ENCODE peak calls at places on chromosomes 11 and 22, in eight cellular contexts. K, X, C, O, J, M, R and V are unnamed samples.

GRCh38 chr11:10117709-10118341 is 176.2 kb downstream of the SBF2 start:
- DNase-seq in R (peak), K (no peak), X (no peak), J (no peak), M (peak), O (no peak), C (peak), V (peak)

GRCh38 chr11:118931576-118931975 is 5.8 kb upstream of the BCL9L start:
- DNase-seq in X (no peak), M (no peak), R (no peak), K (no peak), J (no peak), C (no peak), O (no peak), V (no peak)

GRCh38 chr11:12754582-12755250 is 80.5 kb downstream of the TEAD1 start:
- DNase-seq in O (no peak), K (no peak), R (peak), C (no peak), J (peak), X (no peak), M (no peak), V (no peak)

GRCh38 chr11:31780078-31780971 is 30.8 kb downstream of the PAX6 start:
- DNase-seq in O (no peak), K (no peak), C (no peak), R (no peak), M (no peak), X (no peak), J (no peak), V (no peak)

GRCh38 chr11:130679247-130679646 is 230.8 kb downstream of the ADAMTS15 start:
- DNase-seq in J (no peak), K (no peak), C (no peak), R (no peak), O (no peak), M (no peak), X (no peak), V (no peak)

GRCh38 chr22:28237092-28237491 is 318.0 kb upstream of the PITPNB start:
- DNase-seq in K (no peak), J (no peak), C (peak), X (no peak), R (no peak), M (peak), O (no peak), V (peak)

GRCh38 chr22:46581580-46582244 is 38.5 kb upstream of the GRAMD4 start:
- DNase-seq in X (no peak), R (no peak), O (no peak), J (no peak), C (no peak), M (no peak), K (no peak), V (no peak)

GRCh38 chr11:59192446-59193020 is 20.2 kb downstream of the MPEG1 start:
- DNase-seq in O (no peak), K (no peak), J (no peak), R (no peak), X (no peak), M (no peak), C (no peak), V (no peak)

GRCh38 chr22:50701076-50701419 is 28.4 kb downstream of the SHANK3 start:
- DNase-seq in M (no peak), J (no peak), X (no peak), C (no peak), K (no peak), O (no peak), R (no peak), V (no peak)

GRCh38 chr22:19671316-19671715 is 43.0 kb upstream of the SEPTIN5 start:
- DNase-seq in M (no peak), R (no peak), K (no peak), J (no peak), C (no peak), O (no peak), X (no peak), V (no peak)

GRCh38 chr22:29343313-29343805 is 27.9 kb upstream of the RASL10A start:
- DNase-seq in O (peak), R (peak), J (no peak), M (peak), K (peak), X (no peak), C (no peak), V (no peak)

GRCh38 chr11:33005175-33005574 is 10.5 kb upstream of the DEPDC7 start:
- DNase-seq in C (no peak), X (no peak), R (no peak), O (no peak), M (no peak), J (no peak), K (no peak), V (no peak)

GRCh38 chr11:102007567-102008437 is 39.4 kb upstream of the CFAP300 start:
- DNase-seq in C (peak), K (peak), O (no peak), J (peak), R (peak), X (no peak), M (peak), V (peak)

GRCh38 chr22:42648368-42649260 is 578 bp downstream of the CYB5R3 start:
- DNase-seq in O (peak), X (no peak), K (no peak), M (peak), J (no peak), C (peak), R (peak), V (no peak)

GRCh38 chr11:46590740-46591606 is 2.9 kb downstream of the AMBRA1 start:
- DNase-seq in R (no peak), M (no peak), O (no peak), K (no peak), X (no peak), C (no peak), J (no peak), V (no peak)

GRCh38 chr22:37508431-37508963 is 10.7 kb downstream of the CARD10 start:
- DNase-seq in R (no peak), C (no peak), X (no peak), K (no peak), M (no peak), O (no peak), J (no peak), V (no peak)

GRCh38 chr11:6587360-6587953 is 16.0 kb downstream of the RRP8 start:
- DNase-seq in C (no peak), J (no peak), M (no peak), O (peak), R (no peak), K (no peak), X (no peak), V (no peak)

GRCh38 chr22:20656902-20657836 is 116.7 kb upstream of the SERPIND1 start:
- DNase-seq in K (no peak), R (no peak), O (no peak), M (peak), X (peak), C (no peak), J (no peak), V (no peak)

GRCh38 chr11:11464555-11464954 is 111.5 kb upstream of the CSNK2A3 start:
- DNase-seq in C (no peak), R (peak), M (peak), O (no peak), X (no peak), J (no peak), K (no peak), V (no peak)

GRCh38 chr22:37906364-37907008 is 389 bp downstream of the MICALL1 start:
- DNase-seq in M (no peak), C (no peak), J (no peak), X (no peak), O (no peak), R (no peak), K (no peak), V (no peak)

GRCh38 chr11:1839204-1839923 is 583 bp downstream of the TNNI2 start:
- DNase-seq in X (no peak), J (no peak), C (no peak), M (no peak), K (no peak), R (no peak), O (no peak), V (no peak)

GRCh38 chr11:94218372-94218771 is 86.0 kb upstream of the IZUMO1R start:
- DNase-seq in K (no peak), R (no peak), C (no peak), X (no peak), O (no peak), M (no peak), J (no peak), V (no peak)

GRCh38 chr11:45217991-45218390 is 68.2 kb downstream of the SYT13 start:
- DNase-seq in R (peak), C (peak), M (no peak), X (no peak), K (no peak), J (no peak), O (no peak), V (no peak)

GRCh38 chr11:849951-850776 is 7.5 kb downstream of the TSPAN4 start:
- DNase-seq in K (peak), O (no peak), X (no peak), C (no peak), J (peak), M (no peak), R (no peak), V (no peak)

GRCh38 chr11:11499300-11499699 is 122.5 kb downstream of the GALNT18 start:
- DNase-seq in M (no peak), R (no peak), K (no peak), O (no peak), J (no peak), X (no peak), C (no peak), V (no peak)

GRCh38 chr11:130588471-130588870 is 140.0 kb downstream of the ADAMTS15 start:
- DNase-seq in R (peak), C (no peak), J (no peak), K (no peak), X (no peak), M (no peak), O (no peak), V (peak)

GRCh38 chr11:104394508-104394907 is 230.6 kb upstream of the PDGFD start:
- DNase-seq in C (no peak), X (no peak), M (no peak), R (no peak), K (no peak), O (no peak), J (no peak), V (no peak)

GRCh38 chr22:50174382-50175190 is 4.1 kb downstream of the PANX2 start:
- DNase-seq in C (no peak), R (no peak), M (no peak), X (no peak), K (no peak), O (no peak), J (no peak), V (no peak)

GRCh38 chr11:130911306-130911705 is 5.0 kb downstream of the SNX19 start:
- DNase-seq in R (no peak), O (no peak), K (no peak), J (no peak), X (no peak), M (no peak), C (no peak), V (no peak)

GRCh38 chr11:117187007-117187406 is 8.5 kb downstream of the SIDT2 start:
- DNase-seq in X (peak), K (no peak), M (no peak), J (no peak), O (no peak), C (no peak), R (no peak), V (no peak)

GRCh38 chr22:50656122-50657070 is 16.2 kb upstream of the SHANK3 start:
- DNase-seq in R (peak), O (no peak), K (no peak), J (no peak), X (peak), C (peak), M (peak), V (peak)

GRCh38 chr11:132158696-132159095 is 788.3 kb downstream of the NTM start:
- DNase-seq in M (peak), J (no peak), O (no peak), X (no peak), R (peak), K (no peak), C (no peak), V (peak)

GRCh38 chr22:19716041-19716828 is 1.9 kb downstream of the SEPTIN5 start:
- DNase-seq in C (no peak), R (no peak), O (no peak), K (no peak), M (no peak), J (no peak), X (no peak), V (no peak)